ENCODE peak calls at places on chromosome X, in seven cellular contexts. K is GM19239; H is substantia nigra; R is central memory CD4-positive, alpha-beta T cell; D is NCI-H1105; N is tibial artery; Y is EH. P is an unnamed sample.

GRCh38 chrX:15136795-15137194 is 133.1 kb downstream of the ASB9 start:
- DNase-seq in N (no peak), R (no peak), H (no peak), K (no peak), D (no peak), Y (no peak), P (no peak)

GRCh38 chrX:87621697-87622096 is 104.1 kb downstream of the KLHL4 start:
- DNase-seq in R (no peak), N (no peak), H (no peak), D (no peak), K (no peak), Y (no peak), P (no peak)

GRCh38 chrX:120147537-120147936 is 10.9 kb upstream of the RHOXF2 start:
- DNase-seq in N (no peak), D (no peak), H (no peak), R (no peak), Y (no peak), K (no peak), P (no peak)

GRCh38 chrX:153723351-153724251 is 586 bp downstream of the BCAP31 start:
- DNase-seq in K (no peak), N (no peak), Y (peak), H (no peak), D (peak), R (peak), P (no peak)

GRCh38 chrX:72025236-72025770 is 106.4 kb downstream of the RTL5 start:
- DNase-seq in K (no peak), D (no peak), Y (no peak), R (no peak), N (no peak), H (no peak), P (no peak)

GRCh38 chrX:2689773-2690666 is 1.1 kb upstream of the CD99 start:
- DNase-seq in R (no peak), H (no peak), N (no peak), Y (no peak), K (no peak), D (no peak), P (no peak)

GRCh38 chrX:136397001-136397400 is 90.7 kb upstream of the BRS3 start:
- DNase-seq in Y (peak), K (no peak), D (no peak), N (no peak), R (no peak), H (no peak), P (no peak)

GRCh38 chrX:70852294-70852693 is 56.2 kb downstream of the TEX11 start:
- DNase-seq in H (no peak), Y (no peak), D (no peak), N (no peak), R (no peak), K (no peak), P (no peak)

GRCh38 chrX:29662101-29662500 is 553.3 kb upstream of the MAGEB2 start:
- DNase-seq in R (no peak), Y (peak), D (no peak), H (no peak), K (no peak), N (no peak), P (no peak)

GRCh38 chrX:41723305-41723704 is 676 bp upstream of the GPR82 start:
- DNase-seq in K (no peak), Y (no peak), D (no peak), N (no peak), R (no peak), H (no peak), P (no peak)

GRCh38 chrX:71147496-71148277 is 3.0 kb downstream of the NLGN3 start:
- DNase-seq in N (no peak), Y (no peak), R (no peak), D (no peak), K (no peak), H (no peak), P (no peak)

GRCh38 chrX:115957862-115958490 is 212.6 kb upstream of the AGTR2 start:
- DNase-seq in N (no peak), H (no peak), R (no peak), D (no peak), Y (no peak), K (no peak), P (no peak)

GRCh38 chrX:69161786-69162349 is 3.4 kb downstream of the PJA1 start:
- DNase-seq in K (no peak), R (no peak), N (no peak), Y (no peak), D (no peak), H (no peak), P (no peak)

GRCh38 chrX:153481043-153481442 is 10.7 kb upstream of the HAUS7 start:
- DNase-seq in H (no peak), D (no peak), Y (no peak), K (no peak), R (no peak), N (no peak), P (no peak)

GRCh38 chrX:103831803-103832544 is at the start of gene RAB9B:
- DNase-seq in K (peak), D (peak), R (peak), H (peak), N (peak), Y (peak), P (no peak)

GRCh38 chrX:96182366-96182765 is 502.3 kb upstream of the DIAPH2 start:
- DNase-seq in D (no peak), H (no peak), N (no peak), R (no peak), K (no peak), Y (peak), P (peak)

GRCh38 chrX:74346124-74346523 is 42.1 kb downstream of the ZCCHC13 start:
- DNase-seq in D (no peak), K (no peak), Y (no peak), N (no peak), R (no peak), H (no peak), P (no peak)

GRCh38 chrX:140505421-140506337 is 810 bp upstream of the SOX3 start:
- DNase-seq in H (no peak), R (no peak), K (no peak), N (no peak), D (no peak), Y (no peak), P (no peak)

GRCh38 chrX:94932278-94932965 is 1258.4 kb downstream of the FAM133A start:
- DNase-seq in D (no peak), K (no peak), Y (no peak), H (no peak), R (no peak), N (no peak), P (no peak)

GRCh38 chrX:101617211-101618191 is at the start of gene ARMCX6:
- DNase-seq in K (no peak), N (peak), Y (peak), H (peak), R (peak), D (peak), P (no peak)

GRCh38 chrX:77704881-77705280 is 81.1 kb downstream of the ATRX start:
- DNase-seq in D (no peak), K (no peak), R (no peak), H (no peak), Y (no peak), N (no peak), P (no peak)

GRCh38 chrX:2401590-2402360 is 99.0 kb downstream of the DHRSX start:
- DNase-seq in N (peak), D (no peak), H (no peak), Y (peak), R (no peak), K (no peak), P (no peak)

GRCh38 chrX:20263474-20263873 is 3.2 kb downstream of the RPS6KA3 start:
- DNase-seq in H (no peak), N (no peak), D (no peak), R (peak), K (no peak), Y (peak), P (no peak)

GRCh38 chrX:37685452-37686347 is at the start of gene XK:
- DNase-seq in K (no peak), R (peak), D (peak), Y (peak), H (peak), N (peak), P (no peak)

GRCh38 chrX:150879855-150880807 is 18.3 kb downstream of the CD99L2 start:
- DNase-seq in D (no peak), K (no peak), N (no peak), R (no peak), H (no peak), Y (no peak), P (no peak)

GRCh38 chrX:6159468-6159867 is 69.2 kb downstream of the NLGN4X start:
- DNase-seq in R (no peak), N (no peak), D (no peak), K (no peak), Y (no peak), H (no peak), P (no peak)

GRCh38 chrX:111264397-111264796 is 5.9 kb downstream of the CAPN6 start:
- DNase-seq in H (no peak), R (no peak), K (no peak), N (no peak), Y (no peak), D (no peak), P (no peak)

GRCh38 chrX:131068945-131069719 is 11.0 kb downstream of the ARHGAP36 start:
- DNase-seq in D (peak), R (no peak), H (peak), Y (peak), N (no peak), K (peak), P (no peak)

GRCh38 chrX:9657590-9658256 is 107.9 kb downstream of the GPR143 start:
- DNase-seq in R (no peak), D (no peak), H (no peak), K (no peak), N (no peak), Y (no peak), P (no peak)

GRCh38 chrX:46978341-46979291 is 66.4 kb downstream of the JADE3 start:
- DNase-seq in N (peak), K (peak), R (peak), Y (peak), H (no peak), D (peak), P (peak)

GRCh38 chrX:51893931-51894696 is 691 bp downstream of the MAGED1 start:
- DNase-seq in D (peak), N (peak), R (no peak), H (no peak), Y (peak), K (no peak), P (no peak)